ENCODE peak calls at places on chromosomes 7 and 10, in six cellular contexts. U, I, Y, Q, B and M are unnamed samples.

GRCh38 chr10:96338279-96338925 is 20.4 kb downstream of the OPALIN start:
- DNase-seq in B (no peak), U (no peak), I (no peak), Q (no peak), Y (no peak), M (no peak)

GRCh38 chr10:84375011-84375410 is 46.6 kb downstream of the CCSER2 start:
- DNase-seq in Y (peak), U (peak), Q (peak), I (no peak), B (peak), M (peak)

GRCh38 chr7:47747160-47747559 is 165.2 kb upstream of the TNS3 start:
- DNase-seq in I (no peak), U (no peak), B (no peak), Y (no peak), Q (no peak), M (no peak)

GRCh38 chr10:12782537-12782936 is 219.0 kb downstream of the CCDC3 start:
- DNase-seq in I (peak), Y (peak), U (no peak), B (no peak), Q (no peak), M (no peak)

GRCh38 chr10:132397671-132398565 is 918 bp downstream of the PWWP2B start:
- DNase-seq in Y (peak), U (no peak), B (no peak), I (no peak), Q (peak), M (peak)

GRCh38 chr7:92335574-92335973 is 89.8 kb downstream of the ANKIB1 start:
- DNase-seq in B (no peak), Y (no peak), Q (no peak), I (no peak), U (no peak), M (no peak)

GRCh38 chr7:116499168-116500070 is at the start of gene CAV2:
- DNase-seq in B (no peak), Y (peak), U (no peak), Q (peak), I (no peak), M (no peak)

GRCh38 chr10:126736737-126737136 is 66.2 kb upstream of the C10orf90 start:
- DNase-seq in Y (no peak), B (no peak), I (no peak), Q (no peak), U (no peak), M (no peak)

GRCh38 chr10:122128357-122128756 is 139.4 kb downstream of the TACC2 start:
- DNase-seq in B (no peak), Y (peak), U (no peak), I (no peak), Q (no peak), M (no peak)

GRCh38 chr10:91022390-91022789 is 101.5 kb upstream of the ANKRD1 start:
- DNase-seq in Q (no peak), B (no peak), Y (no peak), I (no peak), U (no peak), M (no peak)

GRCh38 chr7:7426686-7427085 is 109.0 kb downstream of the COL28A1 start:
- DNase-seq in B (no peak), Q (no peak), U (no peak), I (no peak), Y (no peak), M (no peak)

GRCh38 chr10:72375173-72375572 is 20.5 kb upstream of the DNAJB12 start:
- DNase-seq in Y (no peak), B (no peak), U (no peak), I (no peak), Q (no peak), M (no peak)

GRCh38 chr7:84058311-84059076 is 136.1 kb downstream of the SEMA3A start:
- DNase-seq in I (no peak), B (no peak), U (no peak), Y (peak), Q (no peak), M (no peak)

GRCh38 chr10:6039711-6040110 is 22.5 kb downstream of the IL2RA start:
- DNase-seq in U (no peak), B (no peak), I (no peak), Y (no peak), Q (no peak), M (no peak)

GRCh38 chr7:155987681-155988080 is 175.4 kb upstream of the SHH start:
- DNase-seq in Q (no peak), Y (no peak), U (no peak), B (no peak), I (no peak), M (no peak)

GRCh38 chr10:89047397-89047796 is 56.8 kb downstream of the FAS start:
- DNase-seq in Y (no peak), I (no peak), Q (no peak), U (no peak), B (no peak), M (no peak)

GRCh38 chr7:40799493-40800406 is 664.9 kb downstream of the SUGCT start:
- DNase-seq in B (no peak), U (no peak), I (no peak), Q (no peak), Y (no peak), M (no peak)

GRCh38 chr10:67075381-67076001 is 149.7 kb downstream of the LRRTM3 start:
- DNase-seq in I (no peak), U (no peak), Q (no peak), B (no peak), Y (no peak), M (no peak)

GRCh38 chr10:13960603-13961002 is 370.1 kb downstream of the FRMD4A start:
- DNase-seq in Q (no peak), U (no peak), Y (peak), B (no peak), I (no peak), M (no peak)

GRCh38 chr10:44386546-44387052 is 1.7 kb upstream of the CXCL12 start:
- DNase-seq in I (peak), Y (peak), B (no peak), U (no peak), Q (no peak), M (no peak)

GRCh38 chr10:89904755-89905154 is 203.4 kb downstream of the KIF20B start:
- DNase-seq in Y (peak), B (no peak), Q (no peak), I (no peak), U (no peak), M (no peak)

GRCh38 chr7:80240265-80241025 is 105.8 kb downstream of the GNAI1 start:
- DNase-seq in B (no peak), I (no peak), Q (no peak), U (no peak), Y (peak), M (no peak)

GRCh38 chr7:68295386-68295785 is 1298.8 kb downstream of the TYW1 start:
- DNase-seq in I (no peak), B (no peak), Y (no peak), U (no peak), Q (peak), M (no peak)

GRCh38 chr7:114943530-114943929 is 21.6 kb downstream of the MDFIC start:
- DNase-seq in Y (no peak), I (no peak), Q (no peak), U (no peak), B (no peak), M (no peak)

GRCh38 chr10:126908225-126908624 is 3.0 kb downstream of the DOCK1 start:
- DNase-seq in B (no peak), Q (no peak), I (no peak), U (no peak), Y (no peak), M (no peak)

GRCh38 chr10:988667-989545 is 672 bp downstream of the GTPBP4 start:
- DNase-seq in Y (no peak), U (no peak), B (no peak), I (peak), Q (no peak), M (no peak)

GRCh38 chr7:143171697-143172096 is 11.5 kb upstream of the TAS2R39 start:
- DNase-seq in U (no peak), I (no peak), Q (no peak), B (no peak), Y (no peak), M (no peak)

GRCh38 chr10:52465202-52465601 is 151.1 kb downstream of the DKK1 start:
- DNase-seq in Y (no peak), B (no peak), U (no peak), I (no peak), Q (no peak), M (no peak)

GRCh38 chr7:105270117-105270516 is 118.6 kb downstream of the SRPK2 start:
- DNase-seq in Q (no peak), I (no peak), B (no peak), U (no peak), Y (no peak), M (no peak)

GRCh38 chr10:10794776-10795175 is 222.9 kb upstream of the CELF2 start:
- DNase-seq in U (no peak), Y (no peak), Q (no peak), I (no peak), B (no peak), M (no peak)

GRCh38 chr7:116271980-116272886 is 61.9 kb downstream of the TES start:
- DNase-seq in B (no peak), U (no peak), Y (peak), I (no peak), Q (no peak), M (no peak)

GRCh38 chr10:73386583-73386982 is 27.3 kb downstream of the ANXA7 start:
- DNase-seq in B (no peak), Q (no peak), U (no peak), Y (no peak), I (no peak), M (no peak)

GRCh38 chr10:48649349-48649944 is 35.2 kb upstream of the WDFY4 start:
- DNase-seq in B (no peak), U (no peak), I (no peak), Y (no peak), Q (no peak), M (no peak)